ENCODE peak calls at places on chromosomes 4 and X, in eight cellular contexts. One of them, this sample, is unnamed.

GRCh38 chr4:112898357-112899141 is 150.9 kb upstream of the ANK2 start:
- DNase-seq in MM.1S: no peak
- DNase-seq in OCI-LY7: no peak
- DNase-seq in hepatocyte: no peak
- DNase-seq in SK-N-SH: no peak
- DNase-seq in GM23338: peak; percentile 36
- DNase-seq in neural progenitor cell: peak; percentile 34
- DNase-seq in PC-3: no peak
- DNase-seq in this sample: peak; percentile 65

GRCh38 chrX:110178179-110178865 is 139.6 kb downstream of the AMMECR1 start:
- DNase-seq in PC-3: no peak
- DNase-seq in SK-N-SH: no peak
- DNase-seq in hepatocyte: no peak
- DNase-seq in GM23338: no peak
- DNase-seq in MM.1S: no peak
- DNase-seq in neural progenitor cell: no peak
- DNase-seq in OCI-LY7: no peak
- DNase-seq in this sample: no peak

GRCh38 chr4:99845708-99846469 is 29.3 kb downstream of the DAPP1 start:
- DNase-seq in GM23338: no peak
- DNase-seq in MM.1S: peak; percentile 36
- DNase-seq in neural progenitor cell: no peak
- DNase-seq in PC-3: no peak
- DNase-seq in SK-N-SH: no peak
- DNase-seq in hepatocyte: no peak
- DNase-seq in OCI-LY7: no peak
- DNase-seq in this sample: no peak

GRCh38 chrX:3582421-3582820 is 131.0 kb downstream of the PRKX start:
- DNase-seq in PC-3: no peak
- DNase-seq in MM.1S: no peak
- DNase-seq in OCI-LY7: no peak
- DNase-seq in hepatocyte: no peak
- DNase-seq in GM23338: no peak
- DNase-seq in SK-N-SH: no peak
- DNase-seq in neural progenitor cell: no peak
- DNase-seq in this sample: no peak

GRCh38 chrX:34810911-34811310 is 131.7 kb upstream of the FAM47B start:
- DNase-seq in GM23338: no peak
- DNase-seq in hepatocyte: no peak
- DNase-seq in OCI-LY7: no peak
- DNase-seq in PC-3: no peak
- DNase-seq in MM.1S: no peak
- DNase-seq in SK-N-SH: no peak
- DNase-seq in neural progenitor cell: no peak
- DNase-seq in this sample: no peak

GRCh38 chr4:1975391-1975801 is 33.4 kb downstream of the NELFA start:
- DNase-seq in MM.1S: no peak
- DNase-seq in hepatocyte: no peak
- DNase-seq in GM23338: no peak
- DNase-seq in neural progenitor cell: no peak
- DNase-seq in PC-3: no peak
- DNase-seq in SK-N-SH: no peak
- DNase-seq in OCI-LY7: no peak
- DNase-seq in this sample: no peak

GRCh38 chr4:45119376-45119775 is 393.0 kb upstream of the GNPDA2 start:
- DNase-seq in hepatocyte: no peak
- DNase-seq in PC-3: no peak
- DNase-seq in GM23338: no peak
- DNase-seq in SK-N-SH: no peak
- DNase-seq in OCI-LY7: no peak
- DNase-seq in neural progenitor cell: no peak
- DNase-seq in MM.1S: peak; percentile 48
- DNase-seq in this sample: no peak

GRCh38 chrX:117120700-117121099 is 657.9 kb upstream of the CT83 start:
- DNase-seq in neural progenitor cell: no peak
- DNase-seq in hepatocyte: no peak
- DNase-seq in GM23338: no peak
- DNase-seq in MM.1S: no peak
- DNase-seq in SK-N-SH: no peak
- DNase-seq in PC-3: no peak
- DNase-seq in OCI-LY7: no peak
- DNase-seq in this sample: no peak

GRCh38 chrX:12570859-12571501 is 220.2 kb upstream of the PRPS2 start:
- DNase-seq in GM23338: peak; percentile 16
- DNase-seq in SK-N-SH: no peak
- DNase-seq in OCI-LY7: no peak
- DNase-seq in MM.1S: peak; percentile 18
- DNase-seq in PC-3: no peak
- DNase-seq in hepatocyte: no peak
- DNase-seq in neural progenitor cell: no peak
- DNase-seq in this sample: no peak

GRCh38 chrX:12563121-12563520 is 228.1 kb upstream of the PRPS2 start:
- DNase-seq in OCI-LY7: no peak
- DNase-seq in GM23338: no peak
- DNase-seq in PC-3: peak; percentile 65
- DNase-seq in hepatocyte: peak; percentile 12
- DNase-seq in MM.1S: no peak
- DNase-seq in neural progenitor cell: no peak
- DNase-seq in SK-N-SH: no peak
- DNase-seq in this sample: no peak

GRCh38 chrX:12564221-12564620 is 227.0 kb upstream of the PRPS2 start:
- DNase-seq in hepatocyte: no peak
- DNase-seq in OCI-LY7: no peak
- DNase-seq in PC-3: peak; percentile 81
- DNase-seq in SK-N-SH: no peak
- DNase-seq in GM23338: no peak
- DNase-seq in neural progenitor cell: no peak
- DNase-seq in MM.1S: no peak
- DNase-seq in this sample: no peak

DNA sequence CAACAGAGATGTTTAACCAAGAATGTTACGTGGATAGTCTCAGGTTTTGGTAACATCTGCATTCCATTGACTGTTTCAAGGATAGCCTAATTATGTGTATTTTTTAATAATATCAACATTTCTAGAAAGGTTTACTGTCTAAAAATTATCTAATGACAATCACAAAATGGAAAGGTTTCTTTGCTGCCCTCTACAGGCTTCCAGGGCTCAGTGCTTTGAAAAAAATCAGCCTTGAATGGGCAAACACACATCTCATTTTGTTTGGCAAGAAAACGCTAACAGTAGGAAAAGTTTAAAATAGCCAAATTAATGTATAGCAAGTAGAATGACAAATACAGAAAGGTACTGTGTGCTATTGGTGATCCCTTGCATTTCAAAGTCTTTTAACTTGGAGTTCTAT is 223.4 kb upstream of the PRPS2 start:
- DNase-seq in PC-3: peak; percentile 50
- DNase-seq in SK-N-SH: peak; percentile 17
- DNase-seq in OCI-LY7: peak; percentile 29
- DNase-seq in MM.1S: no peak
- DNase-seq in neural progenitor cell: peak; percentile 2
- DNase-seq in GM23338: peak; percentile 15
- DNase-seq in hepatocyte: no peak
- DNase-seq in this sample: peak; percentile 13
- TF ChIP-seq EZH2phosphoT487 in PC-3: no peak
- TF ChIP-seq EZH2phosphoT487 in SK-N-SH: no peak
- TF ChIP-seq EZH2phosphoT487 in OCI-LY7: no peak
- TF ChIP-seq EZH2phosphoT487 in MM.1S: no peak
- TF ChIP-seq EZH2phosphoT487 in neural progenitor cell: no peak
- TF ChIP-seq EZH2phosphoT487 in GM23338: no peak
- TF ChIP-seq EZH2phosphoT487 in hepatocyte: no peak
- TF ChIP-seq EZH2phosphoT487 in this sample: no peak

GRCh38 chr4:879730-880079 is 52.4 kb downstream of the GAK start:
- DNase-seq in hepatocyte: no peak
- DNase-seq in MM.1S: no peak
- DNase-seq in OCI-LY7: no peak
- DNase-seq in neural progenitor cell: no peak
- DNase-seq in SK-N-SH: no peak
- DNase-seq in PC-3: no peak
- DNase-seq in GM23338: no peak
- DNase-seq in this sample: no peak
- TF ChIP-seq EZH2phosphoT487 in hepatocyte: no peak
- TF ChIP-seq EZH2phosphoT487 in MM.1S: no peak
- TF ChIP-seq EZH2phosphoT487 in OCI-LY7: no peak
- TF ChIP-seq EZH2phosphoT487 in neural progenitor cell: no peak
- TF ChIP-seq EZH2phosphoT487 in SK-N-SH: no peak
- TF ChIP-seq EZH2phosphoT487 in PC-3: no peak
- TF ChIP-seq EZH2phosphoT487 in GM23338: no peak
- TF ChIP-seq EZH2phosphoT487 in this sample: no peak

DNA sequence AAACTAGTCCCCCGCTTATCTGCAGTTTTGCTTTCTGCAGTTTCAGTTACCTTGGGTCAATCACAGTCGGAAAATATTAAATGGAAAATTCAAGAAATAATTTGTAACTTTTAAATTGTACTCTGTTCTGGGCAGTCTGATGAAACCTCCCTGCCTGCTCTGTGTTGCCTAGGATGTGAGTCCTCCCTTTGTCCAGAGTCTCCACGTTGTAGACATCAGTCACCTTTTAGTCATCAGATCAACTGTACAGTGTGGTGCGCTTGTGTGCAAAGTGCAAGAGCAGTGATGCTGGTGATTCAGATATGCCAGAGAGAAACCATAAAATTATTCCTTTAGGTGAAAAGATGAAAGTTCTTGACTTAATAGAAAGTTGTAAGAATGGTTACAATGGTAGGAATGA is 1.5 kb downstream of the SPATA4 start:
- DNase-seq in OCI-LY7: no peak
- DNase-seq in SK-N-SH: no peak
- DNase-seq in MM.1S: no peak
- DNase-seq in hepatocyte: no peak
- DNase-seq in PC-3: peak; percentile 84
- DNase-seq in neural progenitor cell: no peak
- DNase-seq in GM23338: no peak
- DNase-seq in this sample: peak; percentile 96
- TF ChIP-seq EZH2phosphoT487 in OCI-LY7: no peak
- TF ChIP-seq EZH2phosphoT487 in SK-N-SH: no peak
- TF ChIP-seq EZH2phosphoT487 in MM.1S: no peak
- TF ChIP-seq EZH2phosphoT487 in hepatocyte: no peak
- TF ChIP-seq EZH2phosphoT487 in PC-3: no peak
- TF ChIP-seq EZH2phosphoT487 in neural progenitor cell: no peak
- TF ChIP-seq EZH2phosphoT487 in GM23338: no peak
- TF ChIP-seq EZH2phosphoT487 in this sample: no peak

DNA sequence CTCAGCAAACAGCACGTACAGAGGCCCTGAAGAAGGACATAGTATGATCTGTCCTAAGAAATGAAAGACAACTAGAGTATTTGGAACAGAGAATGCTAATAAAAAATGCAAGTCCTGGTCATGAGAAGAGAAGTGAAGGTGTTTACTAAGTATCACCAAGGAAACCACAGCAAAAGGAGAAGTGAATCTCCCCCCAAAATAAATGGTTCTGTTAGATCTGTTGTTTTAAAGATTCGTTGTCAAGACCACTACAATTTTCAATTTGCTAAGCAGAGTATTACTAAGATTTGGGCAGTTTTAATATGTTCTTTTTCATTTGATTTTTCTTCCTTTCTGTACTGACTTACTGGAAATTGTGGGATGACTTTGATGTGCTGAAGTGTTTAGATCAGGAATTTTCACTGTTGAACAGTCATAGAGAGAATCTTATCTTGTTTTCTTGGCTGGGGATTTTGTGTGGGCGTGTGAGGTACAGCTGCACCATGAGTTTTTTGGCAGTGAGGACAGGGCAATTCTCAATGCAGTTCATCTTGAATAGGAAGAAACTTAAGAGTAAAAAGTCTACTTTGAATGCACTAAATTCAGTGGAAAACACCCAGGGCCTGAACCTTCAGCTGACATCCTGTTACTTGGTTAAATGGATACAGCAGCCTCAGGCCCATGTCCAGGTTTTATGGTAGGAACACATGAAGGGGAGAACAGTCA is 132.2 kb downstream of the STIM2 start:
- DNase-seq in OCI-LY7: peak; percentile 89
- DNase-seq in MM.1S: no peak
- DNase-seq in SK-N-SH: no peak
- DNase-seq in neural progenitor cell: no peak
- DNase-seq in PC-3: no peak
- DNase-seq in hepatocyte: peak; percentile 20
- DNase-seq in GM23338: no peak
- DNase-seq in this sample: peak; percentile 66
- TF ChIP-seq EZH2phosphoT487 in OCI-LY7: no peak
- TF ChIP-seq EZH2phosphoT487 in MM.1S: no peak
- TF ChIP-seq EZH2phosphoT487 in SK-N-SH: no peak
- TF ChIP-seq EZH2phosphoT487 in neural progenitor cell: no peak
- TF ChIP-seq EZH2phosphoT487 in PC-3: no peak
- TF ChIP-seq EZH2phosphoT487 in hepatocyte: no peak
- TF ChIP-seq EZH2phosphoT487 in GM23338: no peak
- TF ChIP-seq EZH2phosphoT487 in this sample: no peak

GRCh38 chr4:33890841-33891240 is 2353.5 kb downstream of the ARAP2 start:
- DNase-seq in SK-N-SH: no peak
- DNase-seq in hepatocyte: no peak
- DNase-seq in GM23338: no peak
- DNase-seq in MM.1S: no peak
- DNase-seq in PC-3: peak; percentile 2
- DNase-seq in OCI-LY7: no peak
- DNase-seq in neural progenitor cell: no peak
- DNase-seq in this sample: peak; percentile 5
- TF ChIP-seq EZH2phosphoT487 in SK-N-SH: no peak
- TF ChIP-seq EZH2phosphoT487 in hepatocyte: no peak
- TF ChIP-seq EZH2phosphoT487 in GM23338: no peak
- TF ChIP-seq EZH2phosphoT487 in MM.1S: no peak
- TF ChIP-seq EZH2phosphoT487 in PC-3: no peak
- TF ChIP-seq EZH2phosphoT487 in OCI-LY7: no peak
- TF ChIP-seq EZH2phosphoT487 in neural progenitor cell: no peak
- TF ChIP-seq EZH2phosphoT487 in this sample: no peak

DNA sequence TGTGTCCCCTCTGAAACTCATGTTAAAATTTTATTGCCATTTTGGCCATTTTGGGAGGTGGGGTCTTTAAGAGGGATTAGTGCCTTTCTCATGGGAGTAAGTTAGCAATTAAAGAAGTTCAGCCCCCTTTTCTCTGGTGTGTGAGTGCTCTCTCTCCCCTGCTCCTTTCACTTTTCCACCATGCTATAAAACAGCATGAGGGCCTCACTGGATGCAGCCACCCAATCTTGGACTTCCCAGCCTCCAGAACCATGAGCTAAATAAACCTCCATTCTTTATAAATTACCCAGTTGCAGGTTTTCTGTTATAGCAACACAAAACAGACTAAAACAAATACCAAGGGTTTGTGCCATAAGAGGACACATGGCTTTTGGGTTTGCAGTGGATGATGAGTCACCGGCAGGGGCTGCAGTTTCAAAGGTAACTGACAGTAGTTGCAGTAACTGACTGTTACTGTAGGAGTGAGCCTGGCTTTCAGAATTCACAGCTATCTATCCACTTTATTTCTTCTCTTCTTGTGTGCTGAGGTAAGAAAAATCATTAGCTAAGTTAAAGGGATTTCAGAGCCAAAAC is 121.5 kb downstream of the PPEF1 start:
- DNase-seq in SK-N-SH: no peak
- DNase-seq in OCI-LY7: no peak
- DNase-seq in neural progenitor cell: no peak
- DNase-seq in MM.1S: no peak
- DNase-seq in GM23338: no peak
- DNase-seq in hepatocyte: peak; percentile 16
- DNase-seq in PC-3: peak; percentile 49
- DNase-seq in this sample: no peak
- TF ChIP-seq EZH2phosphoT487 in SK-N-SH: no peak
- TF ChIP-seq EZH2phosphoT487 in OCI-LY7: no peak
- TF ChIP-seq EZH2phosphoT487 in neural progenitor cell: no peak
- TF ChIP-seq EZH2phosphoT487 in MM.1S: no peak
- TF ChIP-seq EZH2phosphoT487 in GM23338: no peak
- TF ChIP-seq EZH2phosphoT487 in hepatocyte: no peak
- TF ChIP-seq EZH2phosphoT487 in PC-3: no peak
- TF ChIP-seq EZH2phosphoT487 in this sample: no peak

GRCh38 chrX:2185341-2186082 is 315.3 kb downstream of the DHRSX start:
- DNase-seq in OCI-LY7: peak; percentile 16
- DNase-seq in PC-3: no peak
- DNase-seq in GM23338: no peak
- DNase-seq in hepatocyte: no peak
- DNase-seq in SK-N-SH: no peak
- DNase-seq in neural progenitor cell: no peak
- DNase-seq in MM.1S: no peak
- DNase-seq in this sample: no peak
- TF ChIP-seq EZH2phosphoT487 in OCI-LY7: no peak
- TF ChIP-seq EZH2phosphoT487 in PC-3: no peak
- TF ChIP-seq EZH2phosphoT487 in GM23338: no peak
- TF ChIP-seq EZH2phosphoT487 in hepatocyte: no peak
- TF ChIP-seq EZH2phosphoT487 in SK-N-SH: no peak
- TF ChIP-seq EZH2phosphoT487 in neural progenitor cell: no peak
- TF ChIP-seq EZH2phosphoT487 in MM.1S: no peak
- TF ChIP-seq EZH2phosphoT487 in this sample: no peak

This sample was measured in GM23248.